ENCODE peak calls at places on chromosomes 3 and 15, in five cellular contexts. One of them, this sample, is unnamed.

GRCh38 chr15:79032656-79033055 is 57.9 kb downstream of the RASGRF1 start:
- DNase-seq in body of pancreas: no peak
- DNase-seq in transverse colon: no peak
- DNase-seq in A549: no peak
- DNase-seq in ovary: no peak
- DNase-seq in this sample: no peak

GRCh38 chr15:28115871-28116270 is 16.8 kb upstream of the OCA2 start:
- DNase-seq in body of pancreas: no peak
- DNase-seq in transverse colon: no peak
- DNase-seq in A549: no peak
- DNase-seq in ovary: no peak
- DNase-seq in this sample: peak

GRCh38 chr15:91268510-91268909 is 168.5 kb downstream of the SV2B start:
- DNase-seq in body of pancreas: no peak
- DNase-seq in transverse colon: no peak
- DNase-seq in A549: peak
- DNase-seq in ovary: no peak
- DNase-seq in this sample: no peak

GRCh38 chr3:74599564-74599963 is 14.9 kb downstream of the CNTN3 start:
- DNase-seq in body of pancreas: no peak
- DNase-seq in transverse colon: no peak
- DNase-seq in A549: no peak
- DNase-seq in ovary: no peak
- DNase-seq in this sample: no peak

GRCh38 chr3:126009181-126009580 is 40.2 kb downstream of the ROPN1B start:
- DNase-seq in body of pancreas: no peak
- DNase-seq in transverse colon: no peak
- DNase-seq in A549: no peak
- DNase-seq in ovary: no peak
- DNase-seq in this sample: no peak

GRCh38 chr3:183061431-183062172 is 37.7 kb downstream of the MCCC1 start:
- DNase-seq in body of pancreas: no peak
- DNase-seq in transverse colon: no peak
- DNase-seq in A549: no peak
- DNase-seq in ovary: no peak
- DNase-seq in this sample: no peak

GRCh38 chr3:43144811-43145490 is 39.1 kb upstream of the POMGNT2 start:
- DNase-seq in body of pancreas: no peak
- DNase-seq in transverse colon: no peak
- DNase-seq in A549: no peak
- DNase-seq in ovary: no peak
- DNase-seq in this sample: no peak

GRCh38 chr15:65611888-65612615 is 1.1 kb upstream of the INTS14 start:
- DNase-seq in body of pancreas: no peak
- DNase-seq in transverse colon: no peak
- DNase-seq in A549: peak
- DNase-seq in ovary: no peak
- DNase-seq in this sample: no peak

GRCh38 chr15:76298986-76299385 is 12.3 kb downstream of the ETFA start:
- DNase-seq in body of pancreas: no peak
- DNase-seq in transverse colon: no peak
- DNase-seq in A549: no peak
- DNase-seq in ovary: no peak
- DNase-seq in this sample: no peak

GRCh38 chr3:152198655-152199054 is 70.1 kb upstream of the MBNL1 start:
- DNase-seq in body of pancreas: no peak
- DNase-seq in transverse colon: no peak
- DNase-seq in A549: no peak
- DNase-seq in ovary: no peak
- DNase-seq in this sample: no peak

GRCh38 chr15:39171944-39172368 is 408.9 kb upstream of the THBS1 start:
- DNase-seq in body of pancreas: peak
- DNase-seq in transverse colon: peak
- DNase-seq in A549: peak
- DNase-seq in ovary: peak
- DNase-seq in this sample: peak

GRCh38 chr15:71448688-71449114 is 333.4 kb downstream of the THSD4 start:
- DNase-seq in body of pancreas: peak
- DNase-seq in transverse colon: peak
- DNase-seq in A549: peak
- DNase-seq in ovary: no peak
- DNase-seq in this sample: peak

GRCh38 chr3:85090495-85090894 is 131.7 kb downstream of the CADM2 start:
- DNase-seq in body of pancreas: no peak
- DNase-seq in transverse colon: no peak
- DNase-seq in A549: no peak
- DNase-seq in ovary: no peak
- DNase-seq in this sample: no peak

GRCh38 chr3:123169492-123169929 is 32.2 kb upstream of the SEC22A start:
- DNase-seq in body of pancreas: no peak
- DNase-seq in transverse colon: no peak
- DNase-seq in A549: peak
- DNase-seq in ovary: no peak
- DNase-seq in this sample: no peak

GRCh38 chr3:135504084-135504685 is 461.3 kb upstream of the PPP2R3A start:
- DNase-seq in body of pancreas: no peak
- DNase-seq in transverse colon: no peak
- DNase-seq in A549: no peak
- DNase-seq in ovary: no peak
- DNase-seq in this sample: no peak

GRCh38 chr3:184320099-184320445 is 5.7 kb downstream of the EIF4G1 start:
- DNase-seq in body of pancreas: peak
- DNase-seq in transverse colon: peak
- DNase-seq in A549: peak
- DNase-seq in ovary: peak
- DNase-seq in this sample: peak

GRCh38 chr15:57356636-57357035 is 19.7 kb upstream of the CGNL1 start:
- DNase-seq in body of pancreas: no peak
- DNase-seq in transverse colon: no peak
- DNase-seq in A549: no peak
- DNase-seq in ovary: no peak
- DNase-seq in this sample: no peak

GRCh38 chr15:57026016-57026602 is 107.7 kb downstream of the TCF12 start:
- DNase-seq in body of pancreas: no peak
- DNase-seq in transverse colon: no peak
- DNase-seq in A549: no peak
- DNase-seq in ovary: no peak
- DNase-seq in this sample: no peak

GRCh38 chr15:37764733-37765191 is 169.7 kb upstream of the TMCO5A start:
- DNase-seq in body of pancreas: peak
- DNase-seq in transverse colon: peak
- DNase-seq in A549: peak
- DNase-seq in ovary: no peak
- DNase-seq in this sample: no peak

GRCh38 chr3:183212565-183212964 is 40.5 kb upstream of the B3GNT5 start:
- DNase-seq in body of pancreas: no peak
- DNase-seq in transverse colon: no peak
- DNase-seq in A549: no peak
- DNase-seq in ovary: no peak
- DNase-seq in this sample: no peak

GRCh38 chr15:53844634-53845033 is 85.2 kb upstream of the WDR72 start:
- DNase-seq in body of pancreas: no peak
- DNase-seq in transverse colon: no peak
- DNase-seq in A549: no peak
- DNase-seq in ovary: no peak
- DNase-seq in this sample: no peak

GRCh38 chr3:39102504-39103323 is 4.7 kb downstream of the GORASP1 start:
- DNase-seq in body of pancreas: no peak
- DNase-seq in transverse colon: no peak
- DNase-seq in A549: no peak
- DNase-seq in ovary: no peak
- DNase-seq in this sample: peak

GRCh38 chr15:80173022-80173759 is 20.4 kb downstream of the FAH start:
- DNase-seq in body of pancreas: peak
- DNase-seq in transverse colon: peak
- DNase-seq in A549: peak
- DNase-seq in ovary: peak
- DNase-seq in this sample: peak

GRCh38 chr3:157311633-157312365 is 124.9 kb upstream of the PTX3 start:
- DNase-seq in body of pancreas: no peak
- DNase-seq in transverse colon: no peak
- DNase-seq in A549: no peak
- DNase-seq in ovary: no peak
- DNase-seq in this sample: no peak

GRCh38 chr3:1087066-1087555 is 5.7 kb upstream of the CNTN6 start:
- DNase-seq in body of pancreas: peak
- DNase-seq in transverse colon: no peak
- DNase-seq in A549: no peak
- DNase-seq in ovary: peak
- DNase-seq in this sample: peak

GRCh38 chr3:122530164-122530563 is 15.4 kb upstream of the KPNA1 start:
- DNase-seq in body of pancreas: no peak
- DNase-seq in transverse colon: no peak
- DNase-seq in A549: no peak
- DNase-seq in ovary: no peak
- DNase-seq in this sample: no peak

GRCh38 chr3:49296781-49297420 is 19.9 kb upstream of the C3orf62 start:
- DNase-seq in body of pancreas: no peak
- DNase-seq in transverse colon: peak
- DNase-seq in A549: no peak
- DNase-seq in ovary: peak
- DNase-seq in this sample: no peak

GRCh38 chr3:12193485-12194165 is 34.9 kb upstream of the TIMP4 start:
- DNase-seq in body of pancreas: no peak
- DNase-seq in transverse colon: peak
- DNase-seq in A549: peak
- DNase-seq in ovary: no peak
- DNase-seq in this sample: peak

GRCh38 chr3:177983341-177983740 is 552.9 kb upstream of the KCNMB2 start:
- DNase-seq in body of pancreas: no peak
- DNase-seq in transverse colon: no peak
- DNase-seq in A549: no peak
- DNase-seq in ovary: no peak
- DNase-seq in this sample: no peak

GRCh38 chr15:26894181-26894580 is 27.3 kb downstream of the GABRA5 start:
- DNase-seq in body of pancreas: no peak
- DNase-seq in transverse colon: no peak
- DNase-seq in A549: no peak
- DNase-seq in ovary: no peak
- DNase-seq in this sample: peak

GRCh38 chr3:136171097-136171542 is 25.0 kb downstream of the MSL2 start:
- DNase-seq in body of pancreas: no peak
- DNase-seq in transverse colon: no peak
- DNase-seq in A549: no peak
- DNase-seq in ovary: no peak
- DNase-seq in this sample: no peak

GRCh38 chr3:14452676-14453367 is 50.4 kb downstream of the SLC6A6 start:
- DNase-seq in body of pancreas: peak
- DNase-seq in transverse colon: peak
- DNase-seq in A549: peak
- DNase-seq in ovary: peak
- DNase-seq in this sample: peak
- TF ChIP-seq POLR2A in body of pancreas: peak
- TF ChIP-seq POLR2A in transverse colon: no peak
- TF ChIP-seq POLR2A in A549: no peak
- TF ChIP-seq POLR2A in ovary: no peak
- TF ChIP-seq POLR2A in this sample: no peak

GRCh38 chr3:107596639-107597038 is 73.9 kb downstream of the BBX start:
- DNase-seq in body of pancreas: no peak
- DNase-seq in transverse colon: no peak
- DNase-seq in A549: no peak
- DNase-seq in ovary: no peak
- DNase-seq in this sample: no peak

GRCh38 chr3:107598926-107599754 is 76.4 kb downstream of the BBX start:
- DNase-seq in body of pancreas: no peak
- DNase-seq in transverse colon: peak
- DNase-seq in A549: peak
- DNase-seq in ovary: no peak
- DNase-seq in this sample: no peak

GRCh38 chr3:107604057-107604802 is 81.5 kb downstream of the BBX start:
- DNase-seq in body of pancreas: no peak
- DNase-seq in transverse colon: no peak
- DNase-seq in A549: no peak
- DNase-seq in ovary: no peak
- DNase-seq in this sample: no peak

GRCh38 chr3:107599755-107600122 is 77.0 kb downstream of the BBX start:
- DNase-seq in body of pancreas: no peak
- DNase-seq in transverse colon: no peak
- DNase-seq in A549: no peak
- DNase-seq in ovary: no peak
- DNase-seq in this sample: no peak

GRCh38 chr3:107600784-107601183 is 78.0 kb downstream of the BBX start:
- DNase-seq in body of pancreas: no peak
- DNase-seq in transverse colon: no peak
- DNase-seq in A549: no peak
- DNase-seq in ovary: no peak
- DNase-seq in this sample: no peak
- TF ChIP-seq CTCF in body of pancreas: no peak
- TF ChIP-seq CTCF in transverse colon: no peak
- TF ChIP-seq CTCF in A549: no peak
- TF ChIP-seq CTCF in ovary: no peak
- TF ChIP-seq CTCF in this sample: no peak

DNA sequence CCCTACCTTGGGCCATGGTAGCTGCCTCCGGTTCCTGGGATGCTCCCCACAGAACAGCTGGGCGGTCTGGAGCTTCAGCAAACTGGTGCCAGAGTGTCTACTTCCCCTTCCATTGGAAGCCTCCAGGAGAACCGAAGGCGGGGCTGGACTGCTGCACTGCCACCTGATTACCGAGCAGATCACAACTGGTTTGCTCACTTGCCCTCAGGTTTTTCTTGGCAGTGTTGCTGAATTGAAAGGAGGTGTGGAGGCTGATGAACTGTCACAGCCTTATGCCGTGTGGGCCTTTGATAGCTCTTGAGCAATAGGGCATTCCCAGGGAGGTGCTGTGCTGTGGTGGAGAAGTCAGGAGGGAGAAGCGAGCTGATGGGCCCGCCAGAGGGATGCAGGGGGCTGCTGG is at the start of gene TGM5:
- DNase-seq in body of pancreas: no peak
- DNase-seq in transverse colon: peak
- DNase-seq in A549: no peak
- DNase-seq in ovary: no peak
- DNase-seq in this sample: peak
- H3K4me3 ChIP-seq in body of pancreas: no peak
- H3K4me3 ChIP-seq in transverse colon: no peak
- H3K4me3 ChIP-seq in A549: no peak
- H3K4me3 ChIP-seq in ovary: no peak
- H3K4me3 ChIP-seq in this sample: no peak

GRCh38 chr3:3633761-3634160 is 165.5 kb upstream of the LRRN1 start:
- DNase-seq in body of pancreas: no peak
- DNase-seq in transverse colon: no peak
- DNase-seq in A549: no peak
- DNase-seq in ovary: no peak
- DNase-seq in this sample: no peak
- TF ChIP-seq POLR2A in body of pancreas: no peak
- TF ChIP-seq POLR2A in transverse colon: no peak
- TF ChIP-seq POLR2A in A549: no peak
- TF ChIP-seq POLR2A in ovary: no peak
- TF ChIP-seq POLR2A in this sample: no peak